ENCODE peak calls at places on chromosomes 6 and 20, in four cellular contexts. B, R, M and Q are unnamed samples.

GRCh38 chr6:146547889-146548288 is 4.3 kb downstream of the RAB32 start:
- DNase-seq in B (no peak), R (no peak), M (no peak), Q (no peak)

GRCh38 chr6:164296411-164296810 is 881.9 kb downstream of the QKI start:
- DNase-seq in B (no peak), R (no peak), M (no peak), Q (no peak)

GRCh38 chr20:12305555-12305954 is 387.9 kb downstream of the BTBD3 start:
- DNase-seq in B (no peak), R (no peak), M (no peak), Q (no peak)

GRCh38 chr6:111482236-111482958 is 621 bp downstream of the REV3L start:
- DNase-seq in B (no peak), R (no peak), M (peak; percentile 83), Q (peak; percentile 56)

GRCh38 chr6:134619789-134620188 is 301.9 kb upstream of the SGK1 start:
- DNase-seq in B (no peak), R (no peak), M (no peak), Q (no peak)

GRCh38 chr20:38692436-38693411 is 31.6 kb upstream of the SLC32A1 start:
- DNase-seq in B (no peak), R (peak; percentile 74), M (no peak), Q (no peak)

GRCh38 chr6:30612213-30612612 is 4.8 kb downstream of the PPP1R10 start:
- DNase-seq in B (no peak), R (no peak), M (no peak), Q (no peak)

GRCh38 chr20:33933469-33933909 is 60.2 kb upstream of the RALY start:
- DNase-seq in B (no peak), R (peak; percentile 87), M (peak; percentile 84), Q (peak; percentile 71)

GRCh38 chr6:84568971-84569370 is 195.4 kb downstream of the TBX18 start:
- DNase-seq in B (no peak), R (no peak), M (no peak), Q (no peak)

GRCh38 chr6:136823128-136823660 is 802 bp downstream of the PEX7 start:
- DNase-seq in B (no peak), R (no peak), M (peak; percentile 79), Q (peak; percentile 52)

GRCh38 chr6:48736486-48737206 is 625.6 kb upstream of the PTCHD4 start:
- DNase-seq in B (no peak), R (no peak), M (no peak), Q (no peak)

GRCh38 chr6:29924287-29924686 is 18.0 kb upstream of the HLA-A start:
- DNase-seq in B (peak; percentile 49), R (no peak), M (no peak), Q (no peak)

GRCh38 chr6:133761706-133762105 is 127.2 kb upstream of the TCF21 start:
- DNase-seq in B (no peak), R (no peak), M (no peak), Q (no peak)

GRCh38 chr6:44078795-44079671 is 48.2 kb downstream of the MRPL14 start:
- DNase-seq in B (no peak), R (peak; percentile 79), M (no peak), Q (no peak)

GRCh38 chr20:14406495-14406894 is 69.1 kb upstream of the FLRT3 start:
- DNase-seq in B (no peak), R (peak; percentile 8), M (no peak), Q (no peak)

GRCh38 chr20:57210054-57210910 is 56.2 kb downstream of the BMP7 start:
- DNase-seq in B (no peak), R (peak; percentile 70), M (no peak), Q (no peak)

GRCh38 chr6:111707773-111708172 is 102.1 kb upstream of the TRAF3IP2 start:
- DNase-seq in B (no peak), R (no peak), M (no peak), Q (no peak)

GRCh38 chr6:48177786-48178185 is 66.8 kb upstream of the PTCHD4 start:
- DNase-seq in B (no peak), R (no peak), M (no peak), Q (no peak)

GRCh38 chr20:51700809-51701285 is 67.3 kb downstream of the ATP9A start:
- DNase-seq in B (no peak), R (peak; percentile 75), M (no peak), Q (no peak)

GRCh38 chr20:1391640-1392442 is 1.0 kb downstream of the FKBP1A start:
- DNase-seq in B (no peak), R (no peak), M (no peak), Q (no peak)

GRCh38 chr20:5881714-5882113 is 68.6 kb downstream of the TRMT6 start:
- DNase-seq in B (no peak), R (no peak), M (no peak), Q (no peak)

GRCh38 chr6:110665600-110665999 is 149.7 kb downstream of the CDK19 start:
- DNase-seq in B (no peak), R (no peak), M (no peak), Q (no peak)

GRCh38 chr20:62914970-62915457 is 11.3 kb downstream of the DIDO1 start:
- DNase-seq in B (no peak), R (peak; percentile 77), M (no peak), Q (no peak)

GRCh38 chr6:67016921-67017460 is 1310.0 kb upstream of the EYS start:
- DNase-seq in B (no peak), R (no peak), M (no peak), Q (no peak)

GRCh38 chr6:157223021-157223430 is 100.3 kb downstream of the TMEM242 start:
- DNase-seq in B (peak; percentile 80), R (no peak), M (no peak), Q (peak; percentile 22)

GRCh38 chr6:125906158-125906998 is 50.2 kb upstream of the HINT3 start:
- DNase-seq in B (no peak), R (peak; percentile 58), M (no peak), Q (no peak)

GRCh38 chr6:4113623-4114022 is 21.8 kb downstream of the ECI2 start:
- DNase-seq in B (no peak), R (no peak), M (no peak), Q (no peak)

GRCh38 chr20:4375881-4376280 is 345.8 kb upstream of the PRND start:
- DNase-seq in B (no peak), R (no peak), M (no peak), Q (no peak)

GRCh38 chr6:155850408-155850841 is 394.8 kb upstream of the NOX3 start:
- DNase-seq in B (no peak), R (no peak), M (no peak), Q (no peak)

GRCh38 chr6:26415791-26416190 is 13.7 kb downstream of the BTN3A1 start:
- DNase-seq in B (no peak), R (no peak), M (no peak), Q (no peak)

GRCh38 chr6:107488174-107488874 is 1.6 kb upstream of the SOBP start:
- DNase-seq in B (no peak), R (no peak), M (no peak), Q (no peak)

GRCh38 chr20:40547492-40548129 is 141.4 kb downstream of the MAFB start:
- DNase-seq in B (no peak), R (no peak), M (no peak), Q (no peak)

GRCh38 chr6:90101403-90101802 is 195.2 kb downstream of the BACH2 start:
- DNase-seq in B (no peak), R (no peak), M (no peak), Q (no peak)

GRCh38 chr20:58638467-58639181 is 12.5 kb upstream of the STX16 start:
- DNase-seq in B (no peak), R (no peak), M (no peak), Q (no peak)

GRCh38 chr20:58634818-58635665 is 16.0 kb upstream of the STX16 start:
- DNase-seq in B (no peak), R (no peak), M (no peak), Q (no peak)

GRCh38 chr20:58636396-58636982 is 14.6 kb upstream of the STX16 start:
- DNase-seq in B (no peak), R (no peak), M (no peak), Q (no peak)

GRCh38 chr20:58637466-58638198 is 13.5 kb upstream of the STX16 start:
- DNase-seq in B (no peak), R (no peak), M (no peak), Q (no peak)

GRCh38 chr20:58636983-58637421 is 14.1 kb upstream of the STX16 start:
- DNase-seq in B (no peak), R (no peak), M (no peak), Q (no peak)
- TF ChIP-seq POLR2AphosphoS5 in B (no peak), R (no peak), M (no peak), Q (no peak)

GRCh38 chr6:35729722-35730121 is 7.1 kb upstream of the ARMC12 start:
- DNase-seq in B (no peak), R (no peak), M (no peak), Q (no peak)

GRCh38 chr6:35731414-35731735 is 5.5 kb upstream of the ARMC12 start:
- DNase-seq in B (peak; percentile 96), R (peak; percentile 89), M (peak; percentile 99), Q (peak; percentile 90)

GRCh38 chr6:35733633-35734032 is 3.2 kb upstream of the ARMC12 start:
- DNase-seq in B (no peak), R (no peak), M (no peak), Q (no peak)

GRCh38 chr6:35730745-35731413 is 6.0 kb upstream of the ARMC12 start:
- DNase-seq in B (no peak), R (no peak), M (no peak), Q (no peak)

GRCh38 chr6:35731736-35732532 is 4.9 kb upstream of the ARMC12 start:
- DNase-seq in B (peak; percentile 99), R (peak; percentile 96), M (peak; percentile 99), Q (peak; percentile 95)
- TF ChIP-seq POLR2A in B (peak; percentile 38), R (peak; percentile 80), M (no peak), Q (no peak)

GRCh38 chr20:48040051-48040450 is 254.8 kb upstream of the SULF2 start:
- DNase-seq in B (no peak), R (no peak), M (no peak), Q (no peak)

GRCh38 chr20:48042628-48043027 is 257.3 kb upstream of the SULF2 start:
- DNase-seq in B (no peak), R (no peak), M (no peak), Q (no peak)

GRCh38 chr20:48040491-48040890 is 255.2 kb upstream of the SULF2 start:
- DNase-seq in B (no peak), R (no peak), M (no peak), Q (no peak)

GRCh38 chr20:48039514-48039913 is 254.2 kb upstream of the SULF2 start:
- DNase-seq in B (no peak), R (no peak), M (no peak), Q (no peak)

DNA sequence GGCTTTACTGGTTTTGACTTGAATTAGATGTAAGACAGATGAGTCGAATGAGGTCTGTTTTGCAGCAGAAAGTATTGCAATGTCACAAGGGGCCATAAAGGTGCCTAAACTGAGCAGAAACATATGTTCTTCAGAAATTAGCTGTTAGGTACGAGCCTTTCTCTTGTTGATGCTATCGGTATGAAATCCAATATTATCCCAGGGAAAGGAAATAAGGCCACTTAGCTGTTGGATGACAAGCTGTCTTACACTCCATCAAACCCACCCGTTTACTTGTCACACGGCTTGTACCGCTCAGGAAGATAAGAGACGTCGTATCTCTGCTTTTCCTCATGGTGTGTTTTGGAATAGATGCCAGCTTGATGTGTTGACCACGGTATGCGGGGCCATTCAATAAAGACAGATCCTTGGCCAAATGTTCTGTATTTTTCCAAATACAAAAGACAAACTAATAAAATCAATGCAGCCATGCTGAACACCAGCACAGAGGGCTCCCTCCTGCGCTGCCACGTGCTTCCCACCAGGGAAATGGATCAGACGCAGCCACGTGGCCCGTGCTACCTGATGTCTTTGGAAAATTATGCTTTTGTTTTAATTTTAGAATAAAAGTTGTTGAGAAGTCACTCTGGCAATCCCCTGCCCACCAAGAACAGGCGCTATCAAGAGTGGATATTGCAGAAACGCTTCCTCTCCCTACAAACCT is 255.9 kb upstream of the SULF2 start:
- DNase-seq in B (no peak), R (no peak), M (no peak), Q (no peak)
- H3K27ac ChIP-seq in B (no peak overlapping the region), R (no peak overlapping the region), M (no peak overlapping the region), Q (no peak overlapping the region)

GRCh38 chr6:39847216-39847615 is 55.0 kb downstream of the DAAM2 start:
- DNase-seq in B (no peak), R (no peak), M (no peak), Q (no peak)
- TF ChIP-seq POLR2AphosphoS5 in B (no peak), R (no peak), M (no peak), Q (no peak)